ENCODE peak calls at places on chromosomes 1 and 21, in eight cellular contexts. S, X, J, C, V, N, A and M are unnamed samples.

GRCh38 chr1:218930879-218931278 is 242.8 kb upstream of the LYPLAL1 start:
- DNase-seq in V (no peak), X (no peak), C (no peak), N (no peak), A (peak), S (peak), J (no peak), M (no peak)

GRCh38 chr21:42398414-42399030 is 2.7 kb upstream of the TMPRSS3 start:
- DNase-seq in V (peak), J (no peak), A (no peak), X (no peak), S (no peak), C (no peak), N (no peak), M (no peak)

GRCh38 chr1:226973898-226974543 is 33.9 kb downstream of the COQ8A start:
- DNase-seq in V (no peak), J (no peak), C (no peak), N (no peak), S (peak), X (no peak), A (peak), M (no peak)

GRCh38 chr1:167899253-167899681 is 14.7 kb downstream of the ADCY10 start:
- DNase-seq in J (no peak), N (no peak), S (peak), X (no peak), C (no peak), A (peak), V (no peak), M (no peak)

GRCh38 chr21:43364851-43365424 is 62.0 kb downstream of the SIK1 start:
- DNase-seq in S (no peak), N (no peak), X (no peak), C (no peak), A (no peak), V (peak), J (no peak), M (no peak)

GRCh38 chr1:77802026-77802425 is 22.6 kb downstream of the MIGA1 start:
- DNase-seq in A (no peak), V (no peak), C (no peak), N (no peak), X (no peak), S (no peak), J (no peak), M (no peak)

GRCh38 chr1:32291145-32291707 is 657 bp upstream of the HDAC1 start:
- DNase-seq in S (peak), A (peak), J (no peak), C (no peak), V (no peak), N (peak), X (no peak), M (no peak)

GRCh38 chr1:231353086-231353485 is 15.0 kb downstream of the SPRTN start:
- DNase-seq in S (no peak), A (no peak), V (no peak), J (no peak), C (no peak), N (no peak), X (no peak), M (no peak)

GRCh38 chr1:173507205-173507846 is 30.2 kb downstream of the PRDX6 start:
- DNase-seq in V (no peak), S (peak), N (peak), J (peak), X (no peak), C (no peak), A (peak), M (no peak)

GRCh38 chr1:1014896-1015681 is 1.8 kb downstream of the ISG15 start:
- DNase-seq in N (no peak), X (no peak), J (no peak), S (no peak), C (no peak), V (peak), A (peak), M (no peak)